ENCODE peak calls at places on chromosomes 2 and 18, in five cellular contexts. A, B, F, W and S are unnamed samples.

GRCh38 chr2:107402330-107402729 is 424.4 kb upstream of the RGPD4 start:
- DNase-seq in A (no peak), B (no peak), F (no peak), W (no peak), S (no peak)

GRCh38 chr2:238505892-238506280 is 79.2 kb downstream of the ASB1 start:
- DNase-seq in A (no peak), B (no peak), F (peak; percentile 26), W (no peak), S (no peak)

GRCh38 chr2:151097118-151097517 is 164.5 kb downstream of the RBM43 start:
- DNase-seq in A (no peak), B (no peak), F (no peak), W (no peak), S (no peak)

GRCh38 chr2:177568893-177569292 is 176.3 kb downstream of the AGPS start:
- DNase-seq in A (no peak), B (no peak), F (no peak), W (no peak), S (no peak)

GRCh38 chr2:119174216-119174992 is 15.9 kb upstream of the C1QL2 start:
- DNase-seq in A (peak; percentile 91), B (peak; percentile 86), F (no peak), W (no peak), S (peak; percentile 41)

GRCh38 chr18:37484893-37485834 is 80.4 kb downstream of the CELF4 start:
- DNase-seq in A (peak; percentile 77), B (peak; percentile 78), F (no peak), W (no peak), S (peak; percentile 87)

GRCh38 chr2:175363719-175364118 is 182.2 kb upstream of the ATP5MC3 start:
- DNase-seq in A (no peak), B (no peak), F (no peak), W (no peak), S (no peak)

GRCh38 chr18:74598350-74599001 is 806 bp downstream of the ZNF407 start:
- DNase-seq in A (peak; percentile 72), B (peak; percentile 52), F (peak; percentile 80), W (no peak), S (peak; percentile 91)

GRCh38 chr2:151333083-151333482 is 24.3 kb upstream of the TNFAIP6 start:
- DNase-seq in A (no peak), B (peak; percentile 42), F (no peak), W (no peak), S (no peak)

GRCh38 chr2:132384491-132385186 is 32.0 kb upstream of the GPR39 start:
- DNase-seq in A (no peak), B (no peak), F (no peak), W (no peak), S (no peak)

GRCh38 chr2:168348076-168348475 is 100.7 kb upstream of the STK39 start:
- DNase-seq in A (no peak), B (peak; percentile 86), F (no peak), W (no peak), S (no peak)

GRCh38 chr2:234403074-234403473 is 93.8 kb downstream of the ARL4C start:
- DNase-seq in A (no peak), B (no peak), F (no peak), W (no peak), S (no peak)

GRCh38 chr2:232196802-232197201 is 181.7 kb upstream of the ALPP start:
- DNase-seq in A (no peak), B (peak; percentile 16), F (no peak), W (no peak), S (no peak)

GRCh38 chr2:88669371-88670214 is 21.9 kb upstream of the RPIA start:
- DNase-seq in A (no peak), B (peak; percentile 77), F (no peak), W (peak; percentile 32), S (no peak)

GRCh38 chr2:152097291-152098032 is 1.4 kb downstream of the CACNB4 start:
- DNase-seq in A (no peak), B (peak; percentile 36), F (no peak), W (no peak), S (peak; percentile 46)

GRCh38 chr2:59183070-59183469 is 941.9 kb upstream of the FANCL start:
- DNase-seq in A (no peak), B (no peak), F (no peak), W (no peak), S (no peak)

GRCh38 chr2:47205576-47206141 is 50.6 kb upstream of the STPG4 start:
- DNase-seq in A (peak; percentile 28), B (no peak), F (no peak), W (no peak), S (peak; percentile 24)

GRCh38 chr2:54789878-54790277 is 66.4 kb downstream of the EML6 start:
- DNase-seq in A (no peak), B (no peak), F (no peak), W (no peak), S (no peak)

GRCh38 chr18:63994783-63995399 is 25.0 kb downstream of the SERPINB8 start:
- DNase-seq in A (peak; percentile 77), B (peak; percentile 78), F (peak; percentile 69), W (no peak), S (no peak)

GRCh38 chr2:7681852-7682461 is 764.7 kb downstream of the RNF144A start:
- DNase-seq in A (no peak), B (no peak), F (no peak), W (no peak), S (no peak)

GRCh38 chr18:4672152-4672551 is 217.0 kb upstream of the DLGAP1 start:
- DNase-seq in A (no peak), B (peak; percentile 1), F (no peak), W (peak; percentile 9), S (no peak)

GRCh38 chr2:111659361-111660281 is 224.4 kb downstream of the ANAPC1 start:
- DNase-seq in A (no peak), B (peak; percentile 75), F (peak; percentile 88), W (no peak), S (peak; percentile 93)

GRCh38 chr2:8193146-8193545 is 488.7 kb upstream of the ID2 start:
- DNase-seq in A (no peak), B (no peak), F (no peak), W (no peak), S (no peak)

GRCh38 chr18:50819027-50819726 is 639 bp downstream of the MRO start:
- DNase-seq in A (peak; percentile 78), B (peak; percentile 90), F (peak; percentile 67), W (no peak), S (peak; percentile 30)

GRCh38 chr2:86216577-86217555 is 17.6 kb downstream of the MRPL35 start:
- DNase-seq in A (no peak), B (no peak), F (no peak), W (no peak), S (no peak)

GRCh38 chr2:113896791-113897190 is 6.9 kb downstream of the ACTR3 start:
- DNase-seq in A (no peak), B (no peak), F (no peak), W (no peak), S (no peak)

GRCh38 chr2:198309673-198310280 is 505.4 kb downstream of the PLCL1 start:
- DNase-seq in A (peak; percentile 72), B (peak; percentile 74), F (no peak), W (no peak), S (no peak)

GRCh38 chr18:75659535-75660023 is 232.1 kb upstream of the SMIM21 start:
- DNase-seq in A (no peak), B (no peak), F (no peak), W (no peak), S (no peak)

GRCh38 chr18:830315-830901 is 18.4 kb upstream of the YES1 start:
- DNase-seq in A (no peak), B (peak; percentile 72), F (no peak), W (no peak), S (no peak)

GRCh38 chr2:55761526-55761925 is 67.9 kb upstream of the PNPT1 start:
- DNase-seq in A (no peak), B (no peak), F (no peak), W (no peak), S (no peak)

GRCh38 chr2:127081826-127082633 is 24.9 kb downstream of the BIN1 start:
- DNase-seq in A (no peak), B (peak; percentile 44), F (no peak), W (no peak), S (peak; percentile 47)

GRCh38 chr2:179273461-179273962 is 8.9 kb upstream of the SESTD1 start:
- DNase-seq in A (no peak), B (no peak), F (no peak), W (no peak), S (no peak)

GRCh38 chr18:6605115-6605869 is 124.2 kb upstream of the ARHGAP28 start:
- DNase-seq in A (no peak), B (no peak), F (no peak), W (no peak), S (no peak)

DNA sequence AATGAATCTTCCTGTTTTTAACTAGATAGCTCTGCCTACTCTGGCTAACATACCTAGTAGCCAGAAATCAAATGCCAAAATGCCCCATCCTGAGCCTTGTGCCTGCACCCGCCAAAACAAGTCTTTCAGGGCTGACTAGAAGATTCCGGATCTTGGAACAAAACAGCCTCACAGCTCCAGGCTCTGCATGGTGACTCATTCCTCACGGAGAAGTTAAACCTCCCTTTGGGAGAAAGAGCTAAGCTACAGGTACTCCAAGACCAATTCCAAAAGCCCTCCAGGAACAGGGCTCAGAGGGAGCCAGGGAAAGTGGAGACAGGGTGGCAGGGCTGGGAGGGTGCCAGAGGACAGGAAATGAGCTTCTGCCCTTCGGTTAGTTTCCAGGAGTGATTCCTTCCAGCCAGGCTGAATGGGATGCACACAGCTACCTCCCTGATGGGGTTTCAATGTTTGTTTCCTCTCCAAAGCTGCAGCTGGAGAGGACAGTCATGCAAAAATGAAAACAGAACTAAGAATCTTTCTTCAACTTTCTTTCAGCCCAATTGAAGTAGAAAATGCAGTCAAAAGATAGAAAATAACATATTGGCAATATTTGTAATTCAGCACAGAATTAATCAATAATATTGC is 295.6 kb downstream of the TNS1 start:
- DNase-seq in A (no peak), B (no peak), F (no peak), W (no peak), S (no peak)
- TF ChIP-seq POLR2AphosphoS5 in A (no peak), B (no peak), F (no peak), W (no peak), S (no peak)

GRCh38 chr2:68790600-68790999 is 56.0 kb downstream of the ARHGAP25 start:
- DNase-seq in A (no peak), B (no peak), F (no peak), W (no peak), S (no peak)

GRCh38 chr2:68784849-68785248 is 50.2 kb downstream of the ARHGAP25 start:
- DNase-seq in A (no peak), B (no peak), F (no peak), W (no peak), S (no peak)

GRCh38 chr2:68791914-68792313 is 57.3 kb downstream of the ARHGAP25 start:
- DNase-seq in A (no peak), B (no peak), F (no peak), W (no peak), S (no peak)

GRCh38 chr2:68784191-68784590 is 49.6 kb downstream of the ARHGAP25 start:
- DNase-seq in A (no peak), B (no peak), F (no peak), W (no peak), S (no peak)

GRCh38 chr2:68789603-68790002 is 55.0 kb downstream of the ARHGAP25 start:
- DNase-seq in A (no peak), B (no peak), F (no peak), W (peak; percentile 97), S (no peak)
- TF ChIP-seq POLR2AphosphoS5 in A (no peak), B (no peak), F (no peak), W (peak; percentile 65), S (no peak)

GRCh38 chr2:216533504-216534068 is 34.9 kb downstream of the RPL37A start:
- DNase-seq in A (no peak), B (no peak), F (no peak), W (no peak), S (no peak)
- TF ChIP-seq POLR2AphosphoS5 in A (no peak), B (no peak), F (no peak), W (no peak), S (no peak)

GRCh38 chr2:192983173-192983572 is 788.4 kb upstream of the TMEFF2 start:
- DNase-seq in A (no peak), B (no peak), F (no peak), W (no peak), S (no peak)

GRCh38 chr2:192978317-192978874 is 783.7 kb upstream of the TMEFF2 start:
- DNase-seq in A (no peak), B (no peak), F (no peak), W (no peak), S (no peak)
- TF ChIP-seq POLR2AphosphoS5 in A (no peak), B (no peak), F (no peak), W (no peak), S (no peak)